ENCODE peak calls at places on chromosomes 3 and 15, in eight cellular contexts. M is sigmoid colon, C is HCT116, B is HL-60, A is GM23338, V is stomach, L is suprapubic skin, R is transverse colon. K is an unnamed sample.

GRCh38 chr15:101193063-101193712 is 58.7 kb downstream of the CHSY1 start:
- DNase-seq in M (no peak), C (no peak), B (no peak), A (no peak), V (no peak), L (peak; percentile 82), R (no peak), K (no peak)

GRCh38 chr15:77807115-77807514 is 174.4 kb upstream of the LINGO1 start:
- DNase-seq in R (no peak), M (no peak), L (no peak), B (no peak), V (no peak), A (no peak), C (no peak), K (no peak)

GRCh38 chr3:55467099-55467498 is 20.0 kb downstream of the WNT5A start:
- DNase-seq in B (no peak), C (no peak), M (no peak), L (no peak), V (no peak), A (no peak), R (no peak), K (no peak)

GRCh38 chr3:197554196-197554561 is 1.6 kb downstream of the BDH1 start:
- DNase-seq in B (no peak), C (no peak), M (no peak), R (no peak), A (no peak), L (no peak), V (no peak), K (no peak)

GRCh38 chr15:55649058-55649423 is 60.9 kb upstream of the PYGO1 start:
- DNase-seq in M (no peak), L (no peak), A (no peak), B (no peak), V (no peak), C (no peak), R (no peak), K (no peak)

GRCh38 chr15:63896336-63897115 is 62.8 kb upstream of the HERC1 start:
- DNase-seq in A (no peak), B (peak; percentile 69), C (no peak), L (no peak), R (peak; percentile 31), M (no peak), V (no peak), K (no peak)

GRCh38 chr3:23159929-23160328 is 43.2 kb upstream of the UBE2E2 start:
- DNase-seq in B (no peak), C (no peak), M (no peak), R (no peak), L (no peak), A (no peak), V (no peak), K (no peak)

GRCh38 chr3:53234841-53235232 is 21.0 kb downstream of the TKT start:
- DNase-seq in C (no peak), A (no peak), M (no peak), R (no peak), V (no peak), L (no peak), B (no peak), K (no peak)

GRCh38 chr3:18302517-18302916 is 122.6 kb downstream of the SATB1 start:
- DNase-seq in A (no peak), V (no peak), M (peak; percentile 79), R (peak; percentile 7), L (no peak), C (no peak), B (no peak), K (no peak)

GRCh38 chr15:61834076-61834697 is 226.1 kb downstream of the VPS13C start:
- DNase-seq in V (peak; percentile 87), L (no peak), A (peak; percentile 90), C (peak; percentile 52), R (peak; percentile 82), M (peak; percentile 88), B (peak; percentile 66), K (peak; percentile 90)

GRCh38 chr15:85479071-85479647 is 98.8 kb downstream of the AKAP13 start:
- DNase-seq in M (no peak), C (no peak), L (no peak), A (peak; percentile 63), B (no peak), V (no peak), R (no peak), K (no peak)

GRCh38 chr3:134197681-134198261 is 52.9 kb downstream of the RYK start:
- DNase-seq in B (peak; percentile 35), R (no peak), V (no peak), C (peak; percentile 39), L (no peak), A (peak; percentile 70), M (no peak), K (no peak)

GRCh38 chr3:72679540-72680198 is 168.6 kb downstream of the SHQ1 start:
- DNase-seq in C (no peak), R (no peak), A (no peak), V (no peak), L (no peak), M (no peak), B (no peak), K (no peak)

GRCh38 chr3:141240290-141241247 is 8.9 kb downstream of the PXYLP1 start:
- DNase-seq in M (no peak), V (no peak), A (no peak), C (no peak), L (no peak), B (no peak), R (no peak), K (no peak)

GRCh38 chr15:72852268-72852667 is 68.7 kb upstream of the ADPGK start:
- DNase-seq in L (peak; percentile 11), C (no peak), M (no peak), R (no peak), A (no peak), B (no peak), V (no peak), K (no peak)

GRCh38 chr15:72847033-72847432 is 63.5 kb upstream of the ADPGK start:
- DNase-seq in A (no peak), B (no peak), V (no peak), R (no peak), L (no peak), M (no peak), C (no peak), K (no peak)

GRCh38 chr15:72851586-72851985 is 68.0 kb upstream of the ADPGK start:
- DNase-seq in R (no peak), L (peak; percentile 32), C (no peak), B (no peak), A (no peak), V (no peak), M (no peak), K (no peak)

GRCh38 chr15:72847806-72848205 is 64.2 kb upstream of the ADPGK start:
- DNase-seq in L (peak; percentile 6), A (peak; percentile 18), B (no peak), R (no peak), V (no peak), C (no peak), M (no peak), K (no peak)

GRCh38 chr15:72850833-72851232 is 67.3 kb upstream of the ADPGK start:
- DNase-seq in R (no peak), A (no peak), V (no peak), C (no peak), L (peak; percentile 11), M (no peak), B (no peak), K (no peak)
- H3K27me3 ChIP-seq in R (no peaks in the 10 kb centered on the region), A (no peaks in the 10 kb centered on the region), V (peaks cover 4% of the 10 kb centered on the region), C (peaks cover 13% of the 10 kb centered on the region), L (no peaks in the 10 kb centered on the region), M (no peaks in the 10 kb centered on the region), B (no peaks in the 10 kb centered on the region), K (no peaks in the 10 kb centered on the region)

GRCh38 chr3:123834631-123835030 is 49.5 kb downstream of the MYLK start:
- DNase-seq in M (no peak), C (no peak), V (no peak), L (no peak), A (no peak), R (no peak), B (no peak), K (peak; percentile 45)
- TF ChIP-seq POLR2AphosphoS5 in M (no peak), C (no peak), V (no peak), L (no peak), A (no peak), R (no peak), B (no peak), K (no peak)

DNA sequence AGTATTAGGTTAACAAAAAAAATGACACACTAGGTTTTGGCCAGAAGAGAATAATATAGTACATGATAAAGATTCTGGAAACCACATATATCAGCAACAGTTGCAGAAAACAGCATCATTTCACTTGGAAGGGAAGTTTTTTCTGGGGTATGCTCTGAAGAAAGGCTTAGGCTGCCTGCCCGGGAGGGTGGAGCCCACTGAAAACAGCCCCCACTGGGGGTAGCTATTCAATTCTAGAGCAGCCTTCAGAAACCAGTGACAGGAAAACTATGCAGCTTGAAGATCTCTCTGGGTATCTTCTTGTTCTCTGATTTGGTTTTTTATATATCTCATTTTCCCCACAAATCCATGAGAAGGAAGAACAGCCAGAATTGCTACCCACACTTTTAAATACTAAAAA is 43.2 kb downstream of the ZMAT3 start:
- DNase-seq in M (no peak), C (no peak), B (no peak), V (no peak), A (no peak), L (no peak), R (no peak), K (no peak)
- H3K27me3 ChIP-seq in M (no peaks in the 10 kb centered on the region), C (no peaks in the 10 kb centered on the region), B (no peaks in the 10 kb centered on the region), V (no peaks in the 10 kb centered on the region), A (no peaks in the 10 kb centered on the region), L (no peaks in the 10 kb centered on the region), R (no peaks in the 10 kb centered on the region), K (no peaks in the 10 kb centered on the region)

GRCh38 chr3:49670940-49671290 is 3.2 kb upstream of the APEH start:
- DNase-seq in V (no peak), A (no peak), B (no peak), L (no peak), R (no peak), M (no peak), C (no peak), K (no peak)

GRCh38 chr3:49674491-49674983 is 386 bp downstream of the APEH start:
- DNase-seq in C (no peak), M (peak; percentile 75), A (peak; percentile 32), L (no peak), R (peak; percentile 38), B (no peak), V (no peak), K (no peak)

GRCh38 chr3:49671291-49672288 is 2.6 kb upstream of the APEH start:
- DNase-seq in V (peak; percentile 81), B (peak; percentile 79), L (no peak), M (peak; percentile 79), C (peak; percentile 61), R (peak; percentile 79), A (peak; percentile 94), K (peak; percentile 76)

GRCh38 chr3:49673715-49674490 is at the start of gene APEH:
- DNase-seq in C (peak; percentile 97), A (peak; percentile 100), V (peak; percentile 98), L (peak; percentile 97), R (peak; percentile 98), M (peak; percentile 98), B (peak; percentile 100), K (peak; percentile 95)

DNA sequence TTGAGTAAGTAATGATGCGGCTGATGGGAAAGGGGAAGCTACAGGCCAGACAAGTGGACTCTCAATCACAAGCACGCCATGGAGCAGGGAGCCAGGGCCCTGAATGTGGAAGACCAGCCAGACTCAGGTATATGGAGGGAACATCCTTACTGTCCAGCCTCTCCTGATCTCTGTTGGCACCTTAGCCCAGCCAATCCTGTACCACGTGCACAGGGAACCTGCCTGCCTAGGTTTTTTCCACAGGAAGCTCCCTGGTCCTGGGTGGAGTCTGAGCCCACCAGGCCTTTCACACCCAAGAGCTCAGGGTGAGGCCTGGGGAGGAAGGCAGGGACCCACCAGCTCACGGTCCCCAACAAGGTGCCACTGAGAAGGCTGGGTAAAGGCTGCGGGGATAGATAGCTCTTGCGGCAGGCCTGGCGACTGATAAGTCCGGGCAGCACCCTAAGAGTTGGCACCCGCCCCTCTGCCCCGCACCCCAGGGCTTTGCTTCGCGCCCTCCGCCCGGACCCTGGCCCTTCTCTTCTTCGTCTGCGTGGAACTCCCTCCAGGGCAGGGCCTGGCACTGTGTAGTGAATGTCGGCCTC is 928 bp upstream of the APEH start:
- DNase-seq in M (no peak), A (peak; percentile 28), C (peak; percentile 73), V (no peak), B (peak; percentile 74), R (peak; percentile 29), L (no peak), K (no peak)
- TF ChIP-seq POLR2AphosphoS5 in M (no peak), A (no peak), C (no peak), V (no peak), B (peak; percentile 48), R (no peak), L (no peak), K (no peak)